ENCODE peak calls at places on chromosomes 4 and X, in six cellular contexts. R is pancreas; M is GM23248; E is activated CD4-positive, alpha-beta T cell treated with anti-CD3 and anti-CD28 coated beads, Interleukin-2, amount 10 ng/mL, durations not matched to agents 7 days and 5 days; B is choroid plexus epithelial cell; I is retinal pigment epithelial cell. C is an unnamed sample.

GRCh38 chr4:186633844-186634243 is 78.5 kb upstream of the MTNR1A start:
- DNase-seq in R (no peak), M (no peak), E (no peak), B (no peak), I (no peak), C (no peak)

GRCh38 chr4:15451866-15452765 is 17.6 kb upstream of the CC2D2A start:
- DNase-seq in R (no peak), M (peak), E (no peak), B (peak), I (peak), C (no peak)

GRCh38 chrX:136209016-136209738 is 42.0 kb downstream of the MAP7D3 start:
- DNase-seq in R (no peak), M (peak), E (peak), B (peak), I (no peak), C (peak)

GRCh38 chrX:63657821-63658220 is 127.2 kb downstream of the ARHGEF9 start:
- DNase-seq in R (no peak), M (peak), E (no peak), B (peak), I (peak), C (no peak)

GRCh38 chr4:71411976-71412375 is 73.2 kb downstream of the SLC4A4 start:
- DNase-seq in R (no peak), M (peak), E (no peak), B (peak), I (peak), C (no peak)

GRCh38 chr4:75289843-75290616 is 224.2 kb downstream of the RCHY1 start:
- DNase-seq in R (no peak), M (peak), E (no peak), B (no peak), I (no peak), C (peak)

GRCh38 chr4:7778524-7779193 is 161.0 kb downstream of the AFAP1 start:
- DNase-seq in R (no peak), M (no peak), E (no peak), B (peak), I (no peak), C (no peak)

GRCh38 chrX:39907964-39908616 is 189.7 kb downstream of the BCOR start:
- DNase-seq in R (peak), M (peak), E (no peak), B (peak), I (peak), C (peak)

GRCh38 chrX:132217203-132218073 is 1.8 kb downstream of the RAP2C start:
- DNase-seq in R (peak), M (peak), E (peak), B (peak), I (peak), C (peak)

GRCh38 chr4:73451404-73451803 is 15.4 kb downstream of the AFP start:
- DNase-seq in R (no peak), M (peak), E (no peak), B (peak), I (no peak), C (no peak)

GRCh38 chr4:154618708-154619315 is 6.4 kb upstream of the FGG start:
- DNase-seq in R (no peak), M (peak), E (peak), B (peak), I (no peak), C (peak)

GRCh38 chr4:183240581-183241321 is 79.3 kb downstream of the CLDN22 start:
- DNase-seq in R (no peak), M (no peak), E (no peak), B (no peak), I (no peak), C (no peak)

GRCh38 chr4:106587558-106587957 is 219.0 kb upstream of the GIMD1 start:
- DNase-seq in R (no peak), M (peak), E (no peak), B (peak), I (no peak), C (no peak)

GRCh38 chr4:51943221-51943620 is 76.9 kb downstream of the LRRC66 start:
- DNase-seq in R (no peak), M (peak), E (no peak), B (peak), I (peak), C (no peak)

GRCh38 chr4:189081831-189082230 is 858.8 kb upstream of the FRG1 start:
- DNase-seq in R (no peak), M (peak), E (no peak), B (no peak), I (no peak), C (no peak)